ENCODE peak calls at places on chromosomes 5 and 9, in five cellular contexts. Y is SK-N-SH, K is astrocyte, T is pancreas, B is upper lobe of left lung. P is an unnamed sample. For H3K9me3 and H3K27me3, the result is how much of the 10 kb centered on the place peaks cover.

GRCh38 chr5:143506881-143507552 is 103.5 kb upstream of the NR3C1 start:
- DNase-seq in B (no peak), K (peak), T (peak), Y (no peak), P (no peak)

GRCh38 chr5:78526049-78526525 is 122.5 kb downstream of the LHFPL2 start:
- DNase-seq in T (no peak), Y (no peak), K (peak), B (no peak), P (no peak)

GRCh38 chr5:321726-322251 is 275 bp downstream of the AHRR start:
- DNase-seq in Y (no peak), K (no peak), T (no peak), B (no peak), P (no peak)

GRCh38 chr9:13491493-13492424 is 212.3 kb upstream of the MPDZ start:
- DNase-seq in Y (no peak), T (no peak), K (no peak), B (no peak), P (no peak)

GRCh38 chr5:61567337-61567736 is 235.3 kb downstream of the ZSWIM6 start:
- DNase-seq in B (no peak), T (no peak), K (no peak), Y (no peak), P (no peak)

GRCh38 chr9:75850459-75851200 is 39.8 kb upstream of the PCSK5 start:
- DNase-seq in T (no peak), Y (no peak), K (no peak), B (no peak), P (no peak)

GRCh38 chr5:3600106-3600997 is 4.7 kb downstream of the IRX1 start:
- DNase-seq in K (peak), B (no peak), T (no peak), Y (peak), P (no peak)

GRCh38 chr9:75389096-75389495 is 300.8 kb downstream of the OSTF1 start:
- DNase-seq in B (no peak), Y (no peak), K (no peak), T (no peak), P (no peak)

GRCh38 chr5:146340260-146341081 is 1.8 kb downstream of the POU4F3 start:
- DNase-seq in B (peak), T (peak), K (peak), Y (no peak), P (no peak)

GRCh38 chr5:180253036-180253824 is 38.7 kb downstream of the MAPK9 start:
- DNase-seq in B (no peak), K (peak), Y (no peak), T (no peak), P (no peak)
- H3K9me3 ChIP-seq in B (half or more), K (half or more), Y (under half), T (under half), P (half or more)

DNA sequence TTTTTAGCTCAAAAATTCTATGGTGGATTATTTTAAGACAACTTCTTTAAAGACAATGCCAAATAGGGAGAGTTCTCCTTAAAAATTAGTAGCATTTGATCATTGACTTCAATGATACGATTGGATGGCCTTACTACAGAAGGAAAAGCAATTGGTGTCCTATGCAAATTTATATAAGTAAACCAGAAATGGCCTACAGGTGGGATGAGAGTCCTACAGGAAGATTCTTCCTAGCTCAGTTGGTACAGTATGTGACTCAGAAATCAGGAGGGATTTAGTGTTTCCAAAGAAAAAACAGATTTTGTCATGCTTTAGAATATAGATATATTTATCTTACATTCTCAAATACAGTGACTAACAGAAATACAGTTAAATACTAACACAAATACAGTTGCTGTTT is 6.5 kb downstream of the ANKRA2 start:
- DNase-seq in K (no peak), Y (no peak), B (no peak), T (no peak), P (no peak)
- TF ChIP-seq CTCF in K (no peak), Y (no peak), B (no peak), T (no peak), P (no peak)

DNA sequence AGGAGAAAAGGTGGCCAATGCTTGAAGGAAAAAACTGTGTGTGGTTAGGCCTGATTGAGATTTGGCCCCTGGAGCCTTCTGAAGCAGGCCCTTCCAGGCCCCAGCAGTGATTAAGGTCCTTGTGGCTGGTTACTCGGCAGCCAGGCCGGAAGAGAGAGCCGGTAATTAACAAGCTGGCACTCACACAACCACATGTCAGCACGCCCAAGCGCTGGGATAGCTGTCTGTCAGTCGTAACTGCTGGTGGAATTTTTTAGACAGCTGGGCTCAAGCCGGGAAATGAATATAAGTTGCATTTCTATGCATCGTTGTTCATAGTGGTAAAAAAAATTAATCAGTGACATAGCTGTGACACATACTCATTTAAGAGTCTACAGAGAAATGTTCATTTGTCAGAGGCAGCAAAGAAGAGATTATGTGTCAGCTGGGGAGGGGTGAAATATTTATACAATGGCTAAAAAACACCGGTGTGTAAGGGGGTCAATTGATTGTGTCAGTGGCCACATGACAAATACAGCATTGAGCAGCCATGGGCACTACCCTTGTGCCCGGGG is 13.7 kb upstream of the ARAP3 start:
- DNase-seq in T (no peak), B (peak), Y (peak), K (peak), P (no peak)
- H3K27me3 ChIP-seq in T (under half), B (under half), Y (under half), K (under half), P (under half)

GRCh38 chr9:118366228-118366627 is 662.0 kb downstream of the TLR4 start:
- DNase-seq in Y (no peak), T (no peak), K (no peak), B (no peak), P (no peak)
- H3K9me3 ChIP-seq in Y (under half), T (under half), K (under half), B (under half), P (under half)

GRCh38 chr5:136891175-136891574 is 525.8 kb upstream of the TRPC7 start:
- DNase-seq in Y (no peak), K (no peak), T (no peak), B (no peak), P (no peak)
- TF ChIP-seq CTCF in Y (no peak), K (no peak), T (no peak), B (no peak), P (no peak)

P was measured in lower lobe of right lung.